ENCODE peak calls at places on chromosome 15, in nine cellular contexts. One of them, this sample, is unnamed.

GRCh38 chr15:81302605-81303204 is 21.2 kb downstream of the STARD5 start:
- DNase-seq in stimulated activated CD8-positive, alpha-beta memory T cell treated with anti-CD3 and anti-CD28 coated beads, Interleukin-15, amount 100 ng/mL, for 24 hours: no peak
- DNase-seq in cardiac muscle cell: no peak
- DNase-seq in AG09309: no peak
- DNase-seq in iris pigment epithelial cell: no peak
- DNase-seq in GDM1: no peak
- DNase-seq in activated B cell treated with CpG ODN at 0.5 μM for 24 hours: no peak
- DNase-seq in activated naive CD4-positive, alpha-beta T cell treated with anti-CD3 and anti-CD28 coated beads, Interleukin-2, amount 10 ng/mL, durations not matched to agents 7 days and 5 days: no peak
- DNase-seq in pons: no peak
- DNase-seq in this sample: no peak

GRCh38 chr15:40590635-40591105 is 3.4 kb upstream of the KNL1 start:
- DNase-seq in stimulated activated CD8-positive, alpha-beta memory T cell treated with anti-CD3 and anti-CD28 coated beads, Interleukin-15, amount 100 ng/mL, for 24 hours: no peak
- DNase-seq in cardiac muscle cell: peak; percentile 54
- DNase-seq in AG09309: no peak
- DNase-seq in iris pigment epithelial cell: peak; percentile 15
- DNase-seq in GDM1: no peak
- DNase-seq in activated B cell treated with CpG ODN at 0.5 μM for 24 hours: no peak
- DNase-seq in activated naive CD4-positive, alpha-beta T cell treated with anti-CD3 and anti-CD28 coated beads, Interleukin-2, amount 10 ng/mL, durations not matched to agents 7 days and 5 days: no peak
- DNase-seq in pons: no peak
- DNase-seq in this sample: no peak

GRCh38 chr15:90177012-90177411 is 24.1 kb upstream of the SEMA4B start:
- DNase-seq in stimulated activated CD8-positive, alpha-beta memory T cell treated with anti-CD3 and anti-CD28 coated beads, Interleukin-15, amount 100 ng/mL, for 24 hours: no peak
- DNase-seq in cardiac muscle cell: no peak
- DNase-seq in AG09309: no peak
- DNase-seq in iris pigment epithelial cell: no peak
- DNase-seq in GDM1: no peak
- DNase-seq in activated B cell treated with CpG ODN at 0.5 μM for 24 hours: no peak
- DNase-seq in activated naive CD4-positive, alpha-beta T cell treated with anti-CD3 and anti-CD28 coated beads, Interleukin-2, amount 10 ng/mL, durations not matched to agents 7 days and 5 days: no peak
- DNase-seq in pons: no peak
- DNase-seq in this sample: no peak

GRCh38 chr15:63587527-63587926 is 9.7 kb upstream of the FBXL22 start:
- DNase-seq in stimulated activated CD8-positive, alpha-beta memory T cell treated with anti-CD3 and anti-CD28 coated beads, Interleukin-15, amount 100 ng/mL, for 24 hours: no peak
- DNase-seq in cardiac muscle cell: no peak
- DNase-seq in AG09309: no peak
- DNase-seq in iris pigment epithelial cell: peak; percentile 50
- DNase-seq in GDM1: no peak
- DNase-seq in activated B cell treated with CpG ODN at 0.5 μM for 24 hours: no peak
- DNase-seq in activated naive CD4-positive, alpha-beta T cell treated with anti-CD3 and anti-CD28 coated beads, Interleukin-2, amount 10 ng/mL, durations not matched to agents 7 days and 5 days: no peak
- DNase-seq in pons: no peak
- DNase-seq in this sample: no peak

GRCh38 chr15:58083526-58083925 is 18.0 kb upstream of the ALDH1A2 start:
- DNase-seq in stimulated activated CD8-positive, alpha-beta memory T cell treated with anti-CD3 and anti-CD28 coated beads, Interleukin-15, amount 100 ng/mL, for 24 hours: no peak
- DNase-seq in cardiac muscle cell: no peak
- DNase-seq in AG09309: no peak
- DNase-seq in iris pigment epithelial cell: no peak
- DNase-seq in GDM1: no peak
- DNase-seq in activated B cell treated with CpG ODN at 0.5 μM for 24 hours: no peak
- DNase-seq in activated naive CD4-positive, alpha-beta T cell treated with anti-CD3 and anti-CD28 coated beads, Interleukin-2, amount 10 ng/mL, durations not matched to agents 7 days and 5 days: no peak
- DNase-seq in pons: no peak
- DNase-seq in this sample: no peak

GRCh38 chr15:57667171-57667924 is 39.2 kb upstream of the POLR2M start:
- DNase-seq in stimulated activated CD8-positive, alpha-beta memory T cell treated with anti-CD3 and anti-CD28 coated beads, Interleukin-15, amount 100 ng/mL, for 24 hours: no peak
- DNase-seq in cardiac muscle cell: peak; percentile 13
- DNase-seq in AG09309: no peak
- DNase-seq in iris pigment epithelial cell: peak; percentile 66
- DNase-seq in GDM1: no peak
- DNase-seq in activated B cell treated with CpG ODN at 0.5 μM for 24 hours: no peak
- DNase-seq in activated naive CD4-positive, alpha-beta T cell treated with anti-CD3 and anti-CD28 coated beads, Interleukin-2, amount 10 ng/mL, durations not matched to agents 7 days and 5 days: no peak
- DNase-seq in pons: peak; percentile 79
- DNase-seq in this sample: peak; percentile 44

GRCh38 chr15:42035362-42035761 is 14.5 kb upstream of the PLA2G4E start:
- DNase-seq in stimulated activated CD8-positive, alpha-beta memory T cell treated with anti-CD3 and anti-CD28 coated beads, Interleukin-15, amount 100 ng/mL, for 24 hours: no peak
- DNase-seq in cardiac muscle cell: no peak
- DNase-seq in AG09309: no peak
- DNase-seq in iris pigment epithelial cell: peak; percentile 41
- DNase-seq in GDM1: no peak
- DNase-seq in activated B cell treated with CpG ODN at 0.5 μM for 24 hours: no peak
- DNase-seq in activated naive CD4-positive, alpha-beta T cell treated with anti-CD3 and anti-CD28 coated beads, Interleukin-2, amount 10 ng/mL, durations not matched to agents 7 days and 5 days: peak; percentile 26
- DNase-seq in pons: no peak
- DNase-seq in this sample: no peak

GRCh38 chr15:67066041-67067021 is 929 bp downstream of the SMAD3 start:
- DNase-seq in stimulated activated CD8-positive, alpha-beta memory T cell treated with anti-CD3 and anti-CD28 coated beads, Interleukin-15, amount 100 ng/mL, for 24 hours: no peak
- DNase-seq in cardiac muscle cell: peak; percentile 37
- DNase-seq in AG09309: no peak
- DNase-seq in iris pigment epithelial cell: peak; percentile 42
- DNase-seq in GDM1: no peak
- DNase-seq in activated B cell treated with CpG ODN at 0.5 μM for 24 hours: no peak
- DNase-seq in activated naive CD4-positive, alpha-beta T cell treated with anti-CD3 and anti-CD28 coated beads, Interleukin-2, amount 10 ng/mL, durations not matched to agents 7 days and 5 days: peak; percentile 47
- DNase-seq in pons: no peak
- DNase-seq in this sample: peak; percentile 59

GRCh38 chr15:37104413-37105392 is 4.4 kb upstream of the MEIS2 start:
- DNase-seq in stimulated activated CD8-positive, alpha-beta memory T cell treated with anti-CD3 and anti-CD28 coated beads, Interleukin-15, amount 100 ng/mL, for 24 hours: no peak
- DNase-seq in cardiac muscle cell: no peak
- DNase-seq in AG09309: no peak
- DNase-seq in iris pigment epithelial cell: no peak
- DNase-seq in GDM1: no peak
- DNase-seq in activated B cell treated with CpG ODN at 0.5 μM for 24 hours: no peak
- DNase-seq in activated naive CD4-positive, alpha-beta T cell treated with anti-CD3 and anti-CD28 coated beads, Interleukin-2, amount 10 ng/mL, durations not matched to agents 7 days and 5 days: no peak
- DNase-seq in pons: no peak
- DNase-seq in this sample: no peak

GRCh38 chr15:90895571-90896117 is 7.5 kb upstream of the MAN2A2 start:
- DNase-seq in stimulated activated CD8-positive, alpha-beta memory T cell treated with anti-CD3 and anti-CD28 coated beads, Interleukin-15, amount 100 ng/mL, for 24 hours: no peak
- DNase-seq in cardiac muscle cell: no peak
- DNase-seq in AG09309: no peak
- DNase-seq in iris pigment epithelial cell: peak; percentile 6
- DNase-seq in GDM1: no peak
- DNase-seq in activated B cell treated with CpG ODN at 0.5 μM for 24 hours: no peak
- DNase-seq in activated naive CD4-positive, alpha-beta T cell treated with anti-CD3 and anti-CD28 coated beads, Interleukin-2, amount 10 ng/mL, durations not matched to agents 7 days and 5 days: no peak
- DNase-seq in pons: peak; percentile 89
- DNase-seq in this sample: peak; percentile 73

GRCh38 chr15:51183076-51183475 is 88.4 kb upstream of the TNFAIP8L3 start:
- DNase-seq in stimulated activated CD8-positive, alpha-beta memory T cell treated with anti-CD3 and anti-CD28 coated beads, Interleukin-15, amount 100 ng/mL, for 24 hours: no peak
- DNase-seq in cardiac muscle cell: no peak
- DNase-seq in AG09309: no peak
- DNase-seq in iris pigment epithelial cell: no peak
- DNase-seq in GDM1: no peak
- DNase-seq in activated B cell treated with CpG ODN at 0.5 μM for 24 hours: no peak
- DNase-seq in activated naive CD4-positive, alpha-beta T cell treated with anti-CD3 and anti-CD28 coated beads, Interleukin-2, amount 10 ng/mL, durations not matched to agents 7 days and 5 days: no peak
- DNase-seq in pons: no peak
- DNase-seq in this sample: no peak

GRCh38 chr15:64894395-64895056 is 17.2 kb upstream of the ANKDD1A start:
- DNase-seq in stimulated activated CD8-positive, alpha-beta memory T cell treated with anti-CD3 and anti-CD28 coated beads, Interleukin-15, amount 100 ng/mL, for 24 hours: no peak
- DNase-seq in cardiac muscle cell: no peak
- DNase-seq in AG09309: no peak
- DNase-seq in iris pigment epithelial cell: no peak
- DNase-seq in GDM1: peak; percentile 50
- DNase-seq in activated B cell treated with CpG ODN at 0.5 μM for 24 hours: peak; percentile 56
- DNase-seq in activated naive CD4-positive, alpha-beta T cell treated with anti-CD3 and anti-CD28 coated beads, Interleukin-2, amount 10 ng/mL, durations not matched to agents 7 days and 5 days: peak; percentile 96
- DNase-seq in pons: no peak
- DNase-seq in this sample: no peak

GRCh38 chr15:31345606-31346366 is 19.2 kb downstream of the KLF13 start:
- DNase-seq in stimulated activated CD8-positive, alpha-beta memory T cell treated with anti-CD3 and anti-CD28 coated beads, Interleukin-15, amount 100 ng/mL, for 24 hours: no peak
- DNase-seq in cardiac muscle cell: no peak
- DNase-seq in AG09309: no peak
- DNase-seq in iris pigment epithelial cell: no peak
- DNase-seq in GDM1: no peak
- DNase-seq in activated B cell treated with CpG ODN at 0.5 μM for 24 hours: no peak
- DNase-seq in activated naive CD4-positive, alpha-beta T cell treated with anti-CD3 and anti-CD28 coated beads, Interleukin-2, amount 10 ng/mL, durations not matched to agents 7 days and 5 days: no peak
- DNase-seq in pons: no peak
- DNase-seq in this sample: no peak

GRCh38 chr15:68644088-68644904 is 65.5 kb downstream of the CORO2B start:
- DNase-seq in stimulated activated CD8-positive, alpha-beta memory T cell treated with anti-CD3 and anti-CD28 coated beads, Interleukin-15, amount 100 ng/mL, for 24 hours: no peak
- DNase-seq in cardiac muscle cell: no peak
- DNase-seq in AG09309: peak; percentile 55
- DNase-seq in iris pigment epithelial cell: peak; percentile 84
- DNase-seq in GDM1: no peak
- DNase-seq in activated B cell treated with CpG ODN at 0.5 μM for 24 hours: no peak
- DNase-seq in activated naive CD4-positive, alpha-beta T cell treated with anti-CD3 and anti-CD28 coated beads, Interleukin-2, amount 10 ng/mL, durations not matched to agents 7 days and 5 days: no peak
- DNase-seq in pons: peak; percentile 75
- DNase-seq in this sample: no peak

GRCh38 chr15:73985101-73985873 is 6.8 kb downstream of the STOML1 start:
- DNase-seq in stimulated activated CD8-positive, alpha-beta memory T cell treated with anti-CD3 and anti-CD28 coated beads, Interleukin-15, amount 100 ng/mL, for 24 hours: no peak
- DNase-seq in cardiac muscle cell: no peak
- DNase-seq in AG09309: no peak
- DNase-seq in iris pigment epithelial cell: peak; percentile 65
- DNase-seq in GDM1: no peak
- DNase-seq in activated B cell treated with CpG ODN at 0.5 μM for 24 hours: no peak
- DNase-seq in activated naive CD4-positive, alpha-beta T cell treated with anti-CD3 and anti-CD28 coated beads, Interleukin-2, amount 10 ng/mL, durations not matched to agents 7 days and 5 days: no peak
- DNase-seq in pons: no peak
- DNase-seq in this sample: no peak

GRCh38 chr15:57388199-57388863 is 12.0 kb downstream of the CGNL1 start:
- DNase-seq in stimulated activated CD8-positive, alpha-beta memory T cell treated with anti-CD3 and anti-CD28 coated beads, Interleukin-15, amount 100 ng/mL, for 24 hours: no peak
- DNase-seq in cardiac muscle cell: no peak
- DNase-seq in AG09309: no peak
- DNase-seq in iris pigment epithelial cell: no peak
- DNase-seq in GDM1: no peak
- DNase-seq in activated B cell treated with CpG ODN at 0.5 μM for 24 hours: no peak
- DNase-seq in activated naive CD4-positive, alpha-beta T cell treated with anti-CD3 and anti-CD28 coated beads, Interleukin-2, amount 10 ng/mL, durations not matched to agents 7 days and 5 days: no peak
- DNase-seq in pons: no peak
- DNase-seq in this sample: no peak

GRCh38 chr15:60729850-60730458 is 251.0 kb upstream of the ICE2 start:
- DNase-seq in stimulated activated CD8-positive, alpha-beta memory T cell treated with anti-CD3 and anti-CD28 coated beads, Interleukin-15, amount 100 ng/mL, for 24 hours: no peak
- DNase-seq in cardiac muscle cell: no peak
- DNase-seq in AG09309: no peak
- DNase-seq in iris pigment epithelial cell: no peak
- DNase-seq in GDM1: no peak
- DNase-seq in activated B cell treated with CpG ODN at 0.5 μM for 24 hours: no peak
- DNase-seq in activated naive CD4-positive, alpha-beta T cell treated with anti-CD3 and anti-CD28 coated beads, Interleukin-2, amount 10 ng/mL, durations not matched to agents 7 days and 5 days: peak; percentile 32
- DNase-seq in pons: no peak
- DNase-seq in this sample: no peak

GRCh38 chr15:31464216-31465082 is 137.8 kb downstream of the KLF13 start:
- DNase-seq in stimulated activated CD8-positive, alpha-beta memory T cell treated with anti-CD3 and anti-CD28 coated beads, Interleukin-15, amount 100 ng/mL, for 24 hours: no peak
- DNase-seq in cardiac muscle cell: no peak
- DNase-seq in AG09309: no peak
- DNase-seq in iris pigment epithelial cell: no peak
- DNase-seq in GDM1: no peak
- DNase-seq in activated B cell treated with CpG ODN at 0.5 μM for 24 hours: no peak
- DNase-seq in activated naive CD4-positive, alpha-beta T cell treated with anti-CD3 and anti-CD28 coated beads, Interleukin-2, amount 10 ng/mL, durations not matched to agents 7 days and 5 days: peak; percentile 14
- DNase-seq in pons: no peak
- DNase-seq in this sample: no peak

GRCh38 chr15:53522878-53523455 is 236.5 kb downstream of the WDR72 start:
- DNase-seq in stimulated activated CD8-positive, alpha-beta memory T cell treated with anti-CD3 and anti-CD28 coated beads, Interleukin-15, amount 100 ng/mL, for 24 hours: no peak
- DNase-seq in cardiac muscle cell: peak; percentile 42
- DNase-seq in AG09309: no peak
- DNase-seq in iris pigment epithelial cell: no peak
- DNase-seq in GDM1: no peak
- DNase-seq in activated B cell treated with CpG ODN at 0.5 μM for 24 hours: no peak
- DNase-seq in activated naive CD4-positive, alpha-beta T cell treated with anti-CD3 and anti-CD28 coated beads, Interleukin-2, amount 10 ng/mL, durations not matched to agents 7 days and 5 days: no peak
- DNase-seq in pons: no peak
- DNase-seq in this sample: no peak

GRCh38 chr15:39266882-39267281 is 314.0 kb upstream of the THBS1 start:
- DNase-seq in stimulated activated CD8-positive, alpha-beta memory T cell treated with anti-CD3 and anti-CD28 coated beads, Interleukin-15, amount 100 ng/mL, for 24 hours: no peak
- DNase-seq in cardiac muscle cell: no peak
- DNase-seq in AG09309: no peak
- DNase-seq in iris pigment epithelial cell: no peak
- DNase-seq in GDM1: no peak
- DNase-seq in activated B cell treated with CpG ODN at 0.5 μM for 24 hours: no peak
- DNase-seq in activated naive CD4-positive, alpha-beta T cell treated with anti-CD3 and anti-CD28 coated beads, Interleukin-2, amount 10 ng/mL, durations not matched to agents 7 days and 5 days: no peak
- DNase-seq in pons: no peak
- DNase-seq in this sample: no peak

GRCh38 chr15:90481023-90481422 is 48.7 kb upstream of the CRTC3 start:
- DNase-seq in stimulated activated CD8-positive, alpha-beta memory T cell treated with anti-CD3 and anti-CD28 coated beads, Interleukin-15, amount 100 ng/mL, for 24 hours: no peak
- DNase-seq in cardiac muscle cell: no peak
- DNase-seq in AG09309: no peak
- DNase-seq in iris pigment epithelial cell: no peak
- DNase-seq in GDM1: peak; percentile 86
- DNase-seq in activated B cell treated with CpG ODN at 0.5 μM for 24 hours: no peak
- DNase-seq in activated naive CD4-positive, alpha-beta T cell treated with anti-CD3 and anti-CD28 coated beads, Interleukin-2, amount 10 ng/mL, durations not matched to agents 7 days and 5 days: peak; percentile 70
- DNase-seq in pons: no peak
- DNase-seq in this sample: no peak

GRCh38 chr15:80559320-80559693 is 135.8 kb upstream of the ABHD17C start:
- DNase-seq in stimulated activated CD8-positive, alpha-beta memory T cell treated with anti-CD3 and anti-CD28 coated beads, Interleukin-15, amount 100 ng/mL, for 24 hours: no peak
- DNase-seq in cardiac muscle cell: peak; percentile 92
- DNase-seq in AG09309: no peak
- DNase-seq in iris pigment epithelial cell: no peak
- DNase-seq in GDM1: no peak
- DNase-seq in activated B cell treated with CpG ODN at 0.5 μM for 24 hours: no peak
- DNase-seq in activated naive CD4-positive, alpha-beta T cell treated with anti-CD3 and anti-CD28 coated beads, Interleukin-2, amount 10 ng/mL, durations not matched to agents 7 days and 5 days: no peak
- DNase-seq in pons: no peak
- DNase-seq in this sample: no peak

GRCh38 chr15:78047631-78048409 is 29.7 kb downstream of the TBC1D2B start:
- DNase-seq in stimulated activated CD8-positive, alpha-beta memory T cell treated with anti-CD3 and anti-CD28 coated beads, Interleukin-15, amount 100 ng/mL, for 24 hours: no peak
- DNase-seq in cardiac muscle cell: peak; percentile 8
- DNase-seq in AG09309: no peak
- DNase-seq in iris pigment epithelial cell: peak; percentile 87
- DNase-seq in GDM1: peak; percentile 88
- DNase-seq in activated B cell treated with CpG ODN at 0.5 μM for 24 hours: no peak
- DNase-seq in activated naive CD4-positive, alpha-beta T cell treated with anti-CD3 and anti-CD28 coated beads, Interleukin-2, amount 10 ng/mL, durations not matched to agents 7 days and 5 days: peak; percentile 37
- DNase-seq in pons: peak; percentile 69
- DNase-seq in this sample: no peak